ENCODE peak calls at places on chromosomes 5 and 9, in four cellular contexts. C is T1000; D is occipital lobe; K is stimulated activated CD8-positive, alpha-beta memory T cell treated with anti-CD3 and anti-CD28 coated beads, Interleukin-2, amount 100 ng/mL, for 48 hours. P is an unnamed sample.

GRCh38 chr9:113594484-113595299 is 131.2 kb downstream of the RGS3 start:
- DNase-seq in C (no peak), K (no peak), D (no peak), P (no peak)

GRCh38 chr9:34988218-34989055 is 1.1 kb upstream of the DNAJB5 start:
- DNase-seq in K (peak; percentile 27), D (peak; percentile 64), C (no peak), P (no peak)

GRCh38 chr5:138275379-138275782 is 960 bp upstream of the GFRA3 start:
- DNase-seq in K (no peak), C (no peak), D (no peak), P (no peak)

GRCh38 chr9:94096819-94097577 is 12.7 kb downstream of the PTPDC1 start:
- DNase-seq in K (no peak), C (no peak), D (peak; percentile 39), P (no peak)

GRCh38 chr5:142926549-142926948 is 156.4 kb downstream of the ARHGAP26 start:
- DNase-seq in D (no peak), K (no peak), C (no peak), P (no peak)

GRCh38 chr5:43182421-43182820 is 9.6 kb upstream of the NIM1K start:
- DNase-seq in C (no peak), K (no peak), D (no peak), P (no peak)

GRCh38 chr5:137778772-137779564 is 24.8 kb upstream of the HNRNPA0 start:
- DNase-seq in C (no peak), D (no peak), K (no peak), P (peak; percentile 2)

GRCh38 chr9:115127191-115127817 is 9.3 kb upstream of the TNC start:
- DNase-seq in D (no peak), C (no peak), K (no peak), P (no peak)

GRCh38 chr5:56838409-56839039 is 23.2 kb downstream of the MAP3K1 start:
- DNase-seq in K (no peak), C (no peak), D (no peak), P (peak; percentile 32)

GRCh38 chr5:16661713-16662112 is 44.9 kb upstream of the RETREG1 start:
- DNase-seq in D (no peak), C (no peak), K (no peak), P (no peak)

GRCh38 chr5:145718956-145719355 is 116.2 kb downstream of the PRELID2 start:
- DNase-seq in C (no peak), D (no peak), K (no peak), P (peak; percentile 27)

GRCh38 chr5:171601266-171601881 is 181.9 kb downstream of the FGF18 start:
- DNase-seq in C (no peak), D (no peak), K (no peak), P (no peak)

GRCh38 chr5:174552428-174552827 is 172.0 kb upstream of the MSX2 start:
- DNase-seq in D (no peak), K (no peak), C (no peak), P (no peak)

GRCh38 chr5:170731052-170731451 is 52.5 kb upstream of the GABRP start:
- DNase-seq in K (no peak), C (no peak), D (no peak), P (no peak)

GRCh38 chr5:88952996-88953643 is 70.1 kb upstream of the MEF2C start:
- DNase-seq in K (no peak), D (no peak), C (no peak), P (no peak)

GRCh38 chr5:33272288-33272687 is 168.5 kb upstream of the TARS1 start:
- DNase-seq in C (no peak), D (no peak), K (no peak), P (peak; percentile 78)

GRCh38 chr9:87891754-87892153 is 9.1 kb downstream of the SPATA31E1 start:
- DNase-seq in K (no peak), D (no peak), C (no peak), P (no peak)

GRCh38 chr9:83473488-83473971 is 64.7 kb downstream of the FRMD3 start:
- DNase-seq in C (no peak), D (no peak), K (no peak), P (no peak)

GRCh38 chr9:122084276-122084675 is 8.8 kb downstream of the TTLL11 start:
- DNase-seq in D (no peak), K (no peak), C (no peak), P (no peak)

GRCh38 chr5:10172242-10172641 is 77.4 kb downstream of the ATPSCKMT start:
- DNase-seq in C (no peak), D (no peak), K (no peak), P (no peak)

GRCh38 chr5:16935271-16936149 is 578 bp downstream of the MYO10 start:
- DNase-seq in C (peak; percentile 55), K (peak; percentile 4), D (no peak), P (no peak)

GRCh38 chr9:37921546-37922300 is 17.8 kb upstream of the SLC25A51 start:
- DNase-seq in K (no peak), C (no peak), D (no peak), P (no peak)

GRCh38 chr5:151537044-151537443 is 54.1 kb downstream of the FAT2 start:
- DNase-seq in C (no peak), K (no peak), D (no peak), P (no peak)

GRCh38 chr9:94996638-94997037 is 270.1 kb downstream of the AOPEP start:
- DNase-seq in D (no peak), C (no peak), K (no peak), P (no peak)

P was measured in amniotic stem cell.